ENCODE peak calls at places on chromosomes 6 and 20, in eight cellular contexts. G is fibroblast of the aortic adventitia, C is glutamatergic neuron, F is neural crest cell, P is dorsolateral prefrontal cortex, E is B cell, U is mucosa of descending colon, O is astrocyte of the spinal cord. B is an unnamed sample.

GRCh38 chr6:55836481-55836880 is 38.9 kb downstream of the BMP5 start:
- DNase-seq in G (peak), O (no peak), C (no peak), E (no peak), P (no peak), F (no peak), U (peak), B (no peak)

GRCh38 chr20:51768759-51769517 is 748 bp upstream of the ATP9A start:
- DNase-seq in P (no peak), F (no peak), G (no peak), U (no peak), E (no peak), C (peak), O (no peak), B (no peak)

GRCh38 chr20:15835811-15836210 is 737.4 kb downstream of the KIF16B start:
- DNase-seq in C (peak), G (no peak), F (no peak), E (no peak), U (no peak), P (no peak), O (no peak), B (no peak)

GRCh38 chr6:89369009-89369408 is 16.5 kb upstream of the UBE2J1 start:
- DNase-seq in P (no peak), G (peak), C (no peak), E (no peak), F (no peak), O (peak), U (peak), B (no peak)

GRCh38 chr20:62238569-62239277 is 402 bp downstream of the OSBPL2 start:
- DNase-seq in C (no peak), F (no peak), E (no peak), P (no peak), U (peak), O (no peak), G (peak), B (no peak)

GRCh38 chr20:6698056-6698455 is 69.4 kb upstream of the BMP2 start:
- DNase-seq in F (no peak), P (no peak), O (no peak), G (no peak), E (no peak), C (no peak), U (no peak), B (no peak)

GRCh38 chr6:27239258-27239657 is 8.2 kb upstream of the PRSS16 start:
- DNase-seq in O (no peak), G (no peak), P (no peak), E (no peak), U (no peak), F (no peak), C (no peak), B (no peak)

GRCh38 chr20:309841-310644 is 12.7 kb downstream of the ZCCHC3 start:
- DNase-seq in P (peak), E (peak), C (peak), O (peak), G (peak), U (peak), F (peak), B (peak)

GRCh38 chr6:131966443-131966842 is 15.3 kb upstream of the CCN2 start:
- DNase-seq in O (peak), C (no peak), E (no peak), G (no peak), F (no peak), P (no peak), U (no peak), B (no peak)

GRCh38 chr6:153150767-153151440 is 19.8 kb upstream of the RGS17 start:
- DNase-seq in O (no peak), E (no peak), C (no peak), U (no peak), F (no peak), P (no peak), G (no peak), B (no peak)

GRCh38 chr6:31826793-31827285 is 699 bp upstream of the HSPA1B start:
- DNase-seq in O (no peak), E (no peak), P (peak), U (peak), F (no peak), C (peak), G (peak), B (peak)

GRCh38 chr6:21441386-21441785 is 152.2 kb upstream of the SOX4 start:
- DNase-seq in C (no peak), F (no peak), O (peak), E (no peak), G (no peak), U (no peak), P (no peak), B (no peak)

GRCh38 chr6:143336446-143337152 is 113.9 kb downstream of the ADAT2 start:
- DNase-seq in P (no peak), O (peak), G (peak), F (no peak), E (no peak), U (no peak), C (no peak), B (no peak)

GRCh38 chr6:134253681-134254080 is 64.2 kb downstream of the SGK1 start:
- DNase-seq in G (peak), C (no peak), P (no peak), E (no peak), U (no peak), F (no peak), O (peak), B (peak)

GRCh38 chr6:67666177-67666964 is 968.7 kb upstream of the ADGRB3 start:
- DNase-seq in O (no peak), E (no peak), P (no peak), G (peak), F (no peak), C (no peak), U (no peak), B (no peak)

GRCh38 chr6:149854532-149854931 is 9.6 kb downstream of the LRP11 start:
- DNase-seq in E (no peak), C (no peak), G (peak), U (no peak), F (no peak), P (no peak), O (peak), B (no peak)

GRCh38 chr20:42686057-42686456 is 503.6 kb downstream of the PTPRT start:
- DNase-seq in P (no peak), F (no peak), U (no peak), C (no peak), G (no peak), E (no peak), O (no peak), B (no peak)

GRCh38 chr6:106108129-106108528 is 22.0 kb downstream of the PRDM1 start:
- DNase-seq in E (no peak), G (no peak), P (no peak), C (no peak), O (no peak), F (no peak), U (no peak), B (no peak)

GRCh38 chr6:90044833-90045337 is 150.6 kb downstream of the GJA10 start:
- DNase-seq in E (no peak), P (no peak), G (peak), F (no peak), O (peak), C (no peak), U (no peak), B (peak)

GRCh38 chr20:10679269-10679668 is 5.5 kb upstream of the JAG1 start:
- DNase-seq in U (no peak), F (no peak), P (no peak), C (no peak), E (no peak), O (no peak), G (no peak), B (no peak)

GRCh38 chr6:28105286-28105685 is 19.1 kb upstream of the ZSCAN16 start:
- DNase-seq in G (peak), F (no peak), E (no peak), P (no peak), U (peak), O (no peak), C (no peak), B (no peak)

GRCh38 chr6:158622545-158623190 is 21.9 kb downstream of the DYNLT1 start:
- DNase-seq in U (no peak), F (no peak), G (no peak), E (no peak), O (no peak), P (no peak), C (no peak), B (no peak)

GRCh38 chr6:7813704-7814103 is 87.8 kb downstream of the BMP6 start:
- DNase-seq in O (no peak), C (no peak), P (no peak), U (no peak), F (no peak), G (no peak), E (no peak), B (no peak)
- TF ChIP-seq CTCF in O (no peak), C (no peak), P (no peak), U (no peak), F (no peak), G (no peak), E (no peak), B (no peak)

GRCh38 chr20:44848254-44849015 is 37.1 kb upstream of the YWHAB start:
- DNase-seq in G (no peak), E (no peak), U (no peak), C (no peak), O (no peak), P (no peak), F (no peak), B (no peak)

GRCh38 chr20:44851545-44851944 is 34.0 kb upstream of the YWHAB start:
- DNase-seq in E (no peak), O (no peak), C (no peak), F (no peak), U (peak), P (no peak), G (no peak), B (no peak)

GRCh38 chr20:44850883-44851282 is 34.6 kb upstream of the YWHAB start:
- DNase-seq in P (no peak), G (no peak), F (no peak), U (no peak), O (no peak), E (no peak), C (no peak), B (no peak)

GRCh38 chr20:44850272-44850671 is 35.2 kb upstream of the YWHAB start:
- DNase-seq in E (no peak), U (peak), C (no peak), P (no peak), O (no peak), F (no peak), G (no peak), B (no peak)

DNA sequence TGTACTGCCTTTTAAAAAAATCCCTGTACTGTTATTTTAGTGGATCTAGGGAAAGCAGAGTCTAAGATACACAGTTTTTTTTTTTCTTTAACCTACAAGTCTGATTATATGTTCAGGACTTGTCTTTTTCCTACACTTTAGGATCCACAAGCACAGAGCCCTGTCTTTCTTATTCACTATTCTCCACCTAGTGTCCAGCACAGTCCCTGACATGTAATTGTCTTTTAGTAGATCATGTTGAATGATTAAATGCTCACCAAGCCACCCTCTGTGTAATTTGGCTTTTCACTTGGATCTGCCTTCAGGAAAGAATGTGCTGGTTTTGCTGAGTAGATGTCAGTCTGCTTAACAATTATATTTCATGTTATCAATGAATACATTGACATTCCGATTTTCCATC is 35.8 kb upstream of the YWHAB start:
- DNase-seq in F (no peak), C (no peak), E (no peak), U (no peak), P (no peak), O (no peak), G (no peak), B (no peak)
- TF ChIP-seq CTCF in F (peak), C (peak), E (no peak), U (no peak), P (no peak), O (no peak), G (no peak), B (no peak)

GRCh38 chr6:43359381-43359780 is 10.1 kb downstream of the ZNF318 start:
- DNase-seq in E (no peak), O (no peak), C (no peak), F (no peak), G (no peak), U (no peak), P (no peak), B (no peak)

GRCh38 chr6:43361269-43361668 is 8.2 kb downstream of the ZNF318 start:
- DNase-seq in U (no peak), O (no peak), E (no peak), F (no peak), C (no peak), G (no peak), P (no peak), B (no peak)

GRCh38 chr6:43359831-43360230 is 9.6 kb downstream of the ZNF318 start:
- DNase-seq in U (no peak), C (no peak), F (no peak), G (no peak), E (no peak), P (no peak), O (no peak), B (no peak)

GRCh38 chr6:43355862-43356590 is 13.4 kb downstream of the ZNF318 start:
- DNase-seq in F (no peak), O (no peak), P (no peak), C (no peak), E (no peak), G (peak), U (peak), B (no peak)
- TF ChIP-seq CTCF in F (no peak), O (peak), P (peak), C (no peak), E (no peak), G (peak), U (peak), B (peak)

DNA sequence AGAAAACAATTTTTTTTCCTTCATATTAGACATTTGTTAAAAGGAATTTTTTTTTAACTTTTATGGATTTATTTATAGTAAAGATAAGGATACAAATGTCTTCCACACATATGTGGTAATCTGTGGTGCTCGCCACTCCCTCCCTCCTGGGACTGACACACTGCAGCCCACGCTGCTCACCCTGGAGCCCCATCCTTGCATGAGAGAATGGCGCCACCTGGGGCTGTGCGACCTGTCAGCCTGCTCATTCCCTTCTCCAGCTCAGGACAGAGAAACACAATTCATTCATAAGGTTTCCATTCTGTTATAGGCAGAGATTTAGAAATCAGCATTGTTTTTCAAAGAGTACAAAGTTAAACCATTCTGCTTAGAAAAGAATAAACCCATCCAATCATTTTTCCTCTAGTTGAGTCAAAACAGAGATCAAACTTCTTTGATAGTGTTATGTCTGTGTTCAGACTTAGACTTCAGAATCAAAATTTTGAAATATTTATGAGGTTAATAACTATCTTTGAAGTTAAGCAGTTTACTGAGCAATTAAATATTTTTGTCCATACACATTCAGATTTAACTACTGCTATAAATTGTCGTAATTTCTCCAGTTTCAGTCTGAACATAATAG is 42.8 kb upstream of the DYNLRB1 start:
- DNase-seq in U (peak), G (peak), E (peak), O (peak), P (peak), F (peak), C (peak), B (no peak)
- TF ChIP-seq CTCF in U (no peak), G (peak), E (peak), O (peak), P (peak), F (peak), C (no peak), B (peak)

GRCh38 chr6:165002866-165003265 is 306.5 kb downstream of the C6orf118 start:
- DNase-seq in U (no peak), C (no peak), E (no peak), O (no peak), G (no peak), F (no peak), P (no peak), B (no peak)
- TF ChIP-seq CTCF in U (no peak), C (no peak), E (no peak), O (no peak), G (no peak), F (no peak), P (no peak), B (no peak)

GRCh38 chr6:122405417-122405816 is 6.0 kb downstream of the HSF2 start:
- DNase-seq in E (no peak), O (no peak), C (no peak), G (peak), P (no peak), U (no peak), F (no peak), B (no peak)
- TF ChIP-seq CTCF in E (no peak), O (peak), C (no peak), G (peak), P (no peak), U (no peak), F (peak), B (peak)

DNA sequence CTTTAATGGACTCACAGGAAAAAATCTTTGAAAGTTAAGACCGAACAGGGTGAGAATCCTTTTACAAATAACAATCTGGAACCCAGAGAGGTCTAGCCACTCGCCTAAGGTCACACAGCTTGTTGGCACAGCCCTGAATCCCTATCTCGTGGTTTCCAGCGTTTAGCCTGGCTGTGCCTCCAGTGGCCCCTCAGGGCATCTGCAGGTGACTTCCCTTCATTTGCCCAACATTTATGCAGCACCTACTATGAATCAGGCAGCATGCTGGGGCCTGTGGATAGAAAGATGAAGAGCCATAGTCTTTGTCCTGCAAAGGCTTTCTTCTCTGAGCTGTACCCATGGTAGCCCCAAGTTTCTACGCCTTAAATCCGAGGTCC is 2.6 kb upstream of the NR2E1 start:
- DNase-seq in E (no peak), F (no peak), C (no peak), G (no peak), O (no peak), U (no peak), P (no peak), B (no peak)
- TF ChIP-seq CTCF in E (no peak), F (no peak), C (no peak), G (no peak), O (peak), U (no peak), P (no peak), B (no peak)

DNA sequence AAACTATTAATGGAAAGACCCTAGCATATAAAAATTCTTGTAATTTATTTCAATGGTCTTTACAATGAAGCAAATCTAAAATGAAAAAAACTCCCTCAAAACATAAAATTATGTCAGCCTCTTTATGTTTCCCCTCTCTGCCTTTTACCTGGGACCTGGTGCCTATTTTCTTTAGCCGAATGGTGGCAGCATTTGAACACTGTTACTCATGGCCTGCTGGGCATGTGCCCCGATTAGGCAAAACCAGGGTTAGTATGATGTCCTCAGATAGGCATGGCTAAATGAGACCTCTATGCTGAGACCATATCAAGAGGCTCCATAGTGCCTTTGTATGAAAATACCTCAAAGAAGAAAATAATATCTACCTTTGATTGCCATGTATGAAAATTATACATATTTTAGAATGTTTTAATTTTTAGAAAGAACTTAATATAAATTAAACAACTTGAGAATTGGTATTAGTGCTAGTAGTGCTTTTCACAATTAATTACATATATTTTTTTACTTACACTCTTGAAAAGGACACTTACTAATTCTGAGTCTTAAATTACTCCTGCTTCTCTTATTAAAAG is 22.5 kb upstream of the C6orf58 start:
- DNase-seq in G (peak), E (no peak), U (peak), F (no peak), O (peak), C (no peak), P (no peak), B (no peak)
- TF ChIP-seq CTCF in G (peak), E (no peak), U (no peak), F (peak), O (peak), C (no peak), P (peak), B (peak)